ENCODE peak calls at places on chromosome 21, in nine cellular contexts. Y, S, O, K, U, A, D, I and M are unnamed samples.
A peak's percentile ranks its signal among the peaks of the same experiment; 100 is the strongest.

GRCh38 chr21:14877581-14878228 is 187.1 kb downstream of the NRIP1 start:
- DNase-seq in Y (no peak), S (no peak), O (no peak), K (peak; percentile 96), U (peak; percentile 73), A (no peak), D (peak; percentile 79), I (no peak), M (no peak)

GRCh38 chr21:41802684-41803083 is 35.8 kb upstream of the RIPK4 start:
- DNase-seq in Y (no peak), S (no peak), O (no peak), K (no peak), U (peak; percentile 61), A (no peak), D (no peak), I (no peak), M (no peak)

GRCh38 chr21:29164330-29164942 is 34.0 kb downstream of the MAP3K7CL start:
- DNase-seq in Y (peak; percentile 82), S (peak; percentile 53), O (no peak), K (peak; percentile 73), U (peak; percentile 90), A (no peak), D (peak; percentile 78), I (peak; percentile 74), M (no peak)

GRCh38 chr21:31132574-31133242 is 94.4 kb upstream of the KRTAP19-8 start:
- DNase-seq in Y (no peak), S (no peak), O (peak; percentile 82), K (no peak), U (peak; percentile 2), A (no peak), D (no peak), I (peak; percentile 4), M (no peak)

GRCh38 chr21:14875704-14876364 is 189.0 kb downstream of the NRIP1 start:
- DNase-seq in Y (no peak), S (no peak), O (no peak), K (peak; percentile 94), U (peak; percentile 33), A (no peak), D (no peak), I (no peak), M (no peak)

GRCh38 chr21:29677326-29677725 is 262.5 kb downstream of the GRIK1 start:
- DNase-seq in Y (no peak), S (no peak), O (no peak), K (no peak), U (no peak), A (no peak), D (no peak), I (no peak), M (no peak)

GRCh38 chr21:37367301-37367757 is 756 bp downstream of the DYRK1A start:
- DNase-seq in Y (no peak), S (no peak), O (peak; percentile 33), K (peak; percentile 43), U (no peak), A (no peak), D (no peak), I (no peak), M (peak; percentile 44)

GRCh38 chr21:45374826-45375455 is 30.0 kb upstream of the COL18A1 start:
- DNase-seq in Y (no peak), S (no peak), O (no peak), K (no peak), U (no peak), A (no peak), D (no peak), I (no peak), M (peak; percentile 11)

GRCh38 chr21:44985441-44986401 is 45.9 kb downstream of the SLX9 start:
- DNase-seq in Y (no peak), S (no peak), O (no peak), K (no peak), U (no peak), A (no peak), D (no peak), I (no peak), M (peak; percentile 19)

GRCh38 chr21:36613064-36613463 is 85.9 kb upstream of the SIM2 start:
- DNase-seq in Y (no peak), S (no peak), O (no peak), K (peak; percentile 40), U (peak; percentile 49), A (no peak), D (no peak), I (peak; percentile 37), M (no peak)

GRCh38 chr21:43209575-43210453 is 41.0 kb downstream of the CRYAA start:
- DNase-seq in Y (no peak), S (no peak), O (no peak), K (no peak), U (peak; percentile 93), A (no peak), D (peak; percentile 85), I (peak; percentile 79), M (no peak)

GRCh38 chr21:46024983-46025860 is 43.7 kb downstream of the COL6A1 start:
- DNase-seq in Y (no peak), S (no peak), O (no peak), K (peak; percentile 27), U (peak; percentile 63), A (no peak), D (no peak), I (no peak), M (no peak)

GRCh38 chr21:32130031-32130891 is 148.6 kb downstream of the MIS18A start:
- DNase-seq in Y (no peak), S (no peak), O (no peak), K (no peak), U (no peak), A (no peak), D (no peak), I (no peak), M (no peak)

GRCh38 chr21:27649323-27649722 is 682.4 kb upstream of the ADAMTS5 start:
- DNase-seq in Y (no peak), S (no peak), O (no peak), K (peak; percentile 87), U (peak; percentile 85), A (no peak), D (no peak), I (peak; percentile 87), M (no peak)

GRCh38 chr21:25639167-25639921 is at the start of gene JAM2:
- DNase-seq in Y (no peak), S (peak; percentile 78), O (peak; percentile 61), K (peak; percentile 11), U (peak; percentile 58), A (peak; percentile 68), D (peak; percentile 15), I (peak; percentile 41), M (peak; percentile 73)

GRCh38 chr21:36207577-36208320 is 51.1 kb downstream of the DOP1B start:
- DNase-seq in Y (no peak), S (no peak), O (peak; percentile 28), K (peak; percentile 87), U (peak; percentile 97), A (no peak), D (no peak), I (peak; percentile 94), M (no peak)

GRCh38 chr21:31473685-31474345 is 129.8 kb upstream of the TIAM1 start:
- DNase-seq in Y (no peak), S (no peak), O (no peak), K (no peak), U (no peak), A (no peak), D (no peak), I (peak; percentile 49), M (no peak)

GRCh38 chr21:29258626-29259335 is 39.9 kb upstream of the BACH1 start:
- DNase-seq in Y (no peak), S (no peak), O (no peak), K (peak; percentile 67), U (peak; percentile 89), A (no peak), D (peak; percentile 32), I (peak; percentile 90), M (no peak)

GRCh38 chr21:46486481-46487000 is 27.9 kb downstream of the DIP2A start:
- DNase-seq in Y (peak; percentile 32), S (no peak), O (no peak), K (no peak), U (no peak), A (no peak), D (no peak), I (no peak), M (no peak)

GRCh38 chr21:33976082-33976979 is 60.7 kb upstream of the ATP5PO start:
- DNase-seq in Y (peak; percentile 98), S (no peak), O (peak; percentile 79), K (peak; percentile 97), U (peak; percentile 100), A (no peak), D (peak; percentile 67), I (peak; percentile 97), M (no peak)

GRCh38 chr21:45256912-45257672 is 30.6 kb downstream of the POFUT2 start:
- DNase-seq in Y (peak; percentile 98), S (no peak), O (no peak), K (no peak), U (no peak), A (no peak), D (no peak), I (no peak), M (no peak)

GRCh38 chr21:28215214-28215954 is 777.3 kb downstream of the LTN1 start:
- DNase-seq in Y (peak; percentile 29), S (no peak), O (no peak), K (peak; percentile 20), U (peak; percentile 86), A (no peak), D (no peak), I (no peak), M (no peak)

GRCh38 chr21:15003463-15004135 is 61.2 kb downstream of the NRIP1 start:
- DNase-seq in Y (no peak), S (peak; percentile 43), O (no peak), K (no peak), U (no peak), A (no peak), D (no peak), I (no peak), M (peak; percentile 65)

GRCh38 chr21:33047231-33047630 is 21.5 kb downstream of the OLIG2 start:
- DNase-seq in Y (no peak), S (no peak), O (no peak), K (peak; percentile 48), U (peak; percentile 79), A (no peak), D (no peak), I (peak; percentile 59), M (no peak)